ENCODE peak calls at places on chromosomes 4 and X, in seven cellular contexts. I is tibial nerve, L is kidney, U is left lung, C is DND-41, Q is astrocyte of the spinal cord, A is brain microvascular endothelial cell. W is an unnamed sample.

GRCh38 chr4:48341776-48342558 is 638 bp downstream of the SLAIN2 start:
- DNase-seq in I (no peak), L (peak; percentile 91), U (peak; percentile 69), C (peak; percentile 60), Q (peak; percentile 36), A (no peak), W (no peak)

GRCh38 chr4:88843067-88843723 is 145.6 kb upstream of the NAP1L5 start:
- DNase-seq in I (no peak), L (no peak), U (no peak), C (no peak), Q (no peak), A (no peak), W (no peak)

GRCh38 chr4:15197005-15197404 is 194.7 kb downstream of the CPEB2 start:
- DNase-seq in I (no peak), L (no peak), U (no peak), C (no peak), Q (peak; percentile 69), A (peak; percentile 66), W (no peak)

GRCh38 chrX:155871934-155872333 is 9.2 kb upstream of the VAMP7 start:
- DNase-seq in I (no peak), L (no peak), U (no peak), C (no peak), Q (no peak), A (no peak), W (no peak)

GRCh38 chr4:128229458-128229805 is 58.2 kb downstream of the PGRMC2 start:
- DNase-seq in I (no peak), L (no peak), U (no peak), C (no peak), Q (no peak), A (no peak), W (no peak)

GRCh38 chrX:70168238-70169188 is 8.8 kb upstream of the DGAT2L6 start:
- DNase-seq in I (no peak), L (no peak), U (no peak), C (no peak), Q (peak; percentile 71), A (peak; percentile 55), W (no peak)

GRCh38 chr4:11730545-11730944 is 301.9 kb upstream of the HS3ST1 start:
- DNase-seq in I (no peak), L (no peak), U (no peak), C (no peak), Q (no peak), A (no peak), W (no peak)

GRCh38 chr4:125123710-125124109 is 191.0 kb upstream of the FAT4 start:
- DNase-seq in I (no peak), L (no peak), U (no peak), C (no peak), Q (peak; percentile 17), A (no peak), W (no peak)

GRCh38 chrX:123884809-123885408 is 25.1 kb downstream of the XIAP start:
- DNase-seq in I (peak; percentile 50), L (no peak), U (no peak), C (peak; percentile 45), Q (peak; percentile 55), A (peak; percentile 39), W (no peak)

GRCh38 chrX:20038966-20039365 is 48.1 kb upstream of the BCLAF3 start:
- DNase-seq in I (no peak), L (no peak), U (no peak), C (no peak), Q (no peak), A (no peak), W (no peak)

GRCh38 chr4:158610790-158611189 is 60.9 kb downstream of the C4orf46 start:
- DNase-seq in I (no peak), L (no peak), U (no peak), C (no peak), Q (peak; percentile 35), A (peak; percentile 19), W (no peak)

GRCh38 chr4:158858410-158859189 is 89.8 kb downstream of the FNIP2 start:
- DNase-seq in I (no peak), L (no peak), U (no peak), C (no peak), Q (peak; percentile 39), A (peak; percentile 62), W (no peak)

GRCh38 chr4:40843696-40844095 is 93.9 kb downstream of the NSUN7 start:
- DNase-seq in I (no peak), L (no peak), U (no peak), C (peak; percentile 36), Q (no peak), A (no peak), W (no peak)

GRCh38 chr4:119040711-119041185 is 94.9 kb upstream of the MYOZ2 start:
- DNase-seq in I (peak; percentile 40), L (no peak), U (no peak), C (no peak), Q (peak; percentile 89), A (peak; percentile 80), W (no peak)

GRCh38 chr4:71472946-71473345 is 134.1 kb downstream of the SLC4A4 start:
- DNase-seq in I (no peak), L (no peak), U (no peak), C (no peak), Q (peak; percentile 82), A (peak; percentile 65), W (no peak)

GRCh38 chrX:53300157-53300556 is 18.8 kb upstream of the IQSEC2 start:
- DNase-seq in I (no peak), L (no peak), U (no peak), C (no peak), Q (no peak), A (no peak), W (no peak)
- TF ChIP-seq CTCF in I (no peak), L (no peak), U (no peak), C (no peak), Q (no peak), A (no peak), W (no peak)

GRCh38 chrX:17939724-17940123 is 78.6 kb upstream of the RAI2 start:
- DNase-seq in I (no peak), L (no peak), U (no peak), C (no peak), Q (no peak), A (no peak), W (no peak)

DNA sequence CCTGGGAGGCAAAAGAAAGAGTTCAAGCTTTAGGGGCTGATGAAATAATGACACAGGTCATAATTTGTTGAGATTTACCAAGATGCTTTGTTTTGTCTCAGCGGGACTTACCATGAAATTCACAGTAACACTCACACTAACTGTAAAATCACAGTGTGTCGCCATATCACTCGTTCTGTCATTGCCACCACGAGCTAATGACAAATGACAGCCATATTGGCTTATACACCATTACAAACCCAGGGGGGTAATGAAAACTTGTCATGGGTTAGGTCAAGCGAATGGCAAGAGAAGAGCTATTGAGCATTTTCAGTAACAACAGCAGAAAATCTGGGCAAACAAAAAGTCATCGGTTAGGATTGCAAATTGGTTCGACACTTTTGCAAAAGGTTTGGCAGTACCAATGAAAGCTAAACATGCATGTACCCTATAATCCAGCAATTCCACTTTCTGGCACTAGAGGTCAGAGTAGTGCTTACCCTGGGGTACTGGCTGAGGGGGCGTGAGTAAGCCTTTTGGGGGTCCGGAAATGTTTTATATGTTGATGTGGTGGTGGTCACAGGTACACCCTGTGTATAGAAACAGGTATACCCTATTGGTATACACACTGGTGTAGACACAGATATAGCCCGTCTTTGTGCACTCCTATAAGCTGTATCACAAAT is 83.9 kb upstream of the RAI2 start:
- DNase-seq in I (peak; percentile 29), L (no peak), U (no peak), C (peak; percentile 14), Q (no peak), A (no peak), W (no peak)
- TF ChIP-seq CTCF in I (no peak), L (peak; percentile 18), U (peak; percentile 26), C (peak; percentile 71), Q (peak; percentile 52), A (peak; percentile 64), W (no peak)

GRCh38 chr4:20326977-20327376 is 75.3 kb downstream of the SLIT2 start:
- DNase-seq in I (no peak), L (no peak), U (no peak), C (no peak), Q (no peak), A (no peak), W (no peak)
- TF ChIP-seq CTCF in I (no peak), L (no peak), U (no peak), C (no peak), Q (no peak), A (no peak), W (no peak)

DNA sequence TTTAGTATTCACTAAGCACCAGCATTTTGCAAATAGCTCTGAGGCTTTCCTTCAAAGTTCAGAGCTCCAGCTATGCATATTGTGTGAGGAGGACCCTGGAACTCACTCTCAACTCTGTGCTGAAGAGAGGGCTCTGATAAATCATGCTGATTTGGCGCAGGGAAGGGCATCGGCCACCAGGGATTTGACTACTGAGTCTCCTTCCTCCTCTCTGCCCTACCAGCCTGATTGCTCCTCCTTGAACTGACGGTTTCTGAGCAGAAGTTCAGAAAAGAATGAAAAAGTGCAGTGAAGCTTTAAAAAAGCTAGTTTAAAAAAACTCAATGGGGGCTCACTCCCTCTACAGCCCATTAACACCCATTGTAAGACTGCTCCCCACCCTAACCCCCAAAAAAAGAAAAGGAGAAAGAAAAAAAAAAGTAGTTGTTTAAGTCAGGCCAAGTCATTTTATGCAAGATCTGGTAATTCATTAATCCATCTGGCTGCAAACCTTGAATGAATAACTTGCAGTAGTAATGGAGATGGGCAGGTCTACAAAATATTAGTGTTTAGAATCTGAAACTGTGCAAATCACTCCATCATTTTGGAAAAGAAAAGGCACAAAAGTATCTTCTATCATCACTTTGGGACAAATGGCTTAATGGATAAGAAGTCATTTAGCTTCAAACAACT is 13.3 kb downstream of the PPARGC1A start:
- DNase-seq in I (no peak), L (no peak), U (no peak), C (no peak), Q (no peak), A (no peak), W (no peak)
- TF ChIP-seq CTCF in I (no peak), L (no peak), U (no peak), C (no peak), Q (no peak), A (peak; percentile 4), W (no peak)

DNA sequence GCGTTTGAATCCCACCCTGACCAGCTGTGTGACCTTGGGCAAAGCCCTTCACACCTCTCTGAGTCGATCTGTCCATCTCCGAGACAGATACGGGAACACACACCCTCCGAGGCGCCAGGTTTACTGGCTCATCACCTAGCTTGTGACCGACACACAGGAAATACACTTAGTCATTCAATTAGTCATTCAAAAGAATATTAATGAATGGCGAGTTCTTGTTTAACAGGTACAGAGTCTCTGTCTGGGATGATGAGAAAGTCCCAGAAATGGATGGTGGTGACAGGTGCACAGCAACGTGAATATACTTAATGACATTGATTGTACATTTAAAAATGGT is 80.6 kb downstream of the PPP2R2C start:
- DNase-seq in I (no peak), L (no peak), U (no peak), C (no peak), Q (no peak), A (no peak), W (no peak)
- TF ChIP-seq CTCF in I (no peak), L (no peak), U (no peak), C (no peak), Q (no peak), A (no peak), W (no peak)

GRCh38 chrX:53190363-53190960 is 34.5 kb downstream of the KDM5C start:
- DNase-seq in I (no peak), L (no peak), U (no peak), C (peak; percentile 14), Q (no peak), A (no peak), W (no peak)
- TF ChIP-seq CTCF in I (no peak), L (no peak), U (no peak), C (peak; percentile 41), Q (peak; percentile 31), A (peak; percentile 58), W (no peak)

W was measured in omental fat pad.